ENCODE peak calls at places on chromosomes 13 and 19, in four cellular contexts. One of them, this sample, is unnamed.

GRCh38 chr13:46555722-46556121 is 2.8 kb downstream of the LRCH1 start:
- DNase-seq in RPMI8226: no peak
- DNase-seq in IMR-90: no peak
- DNase-seq in AG04449: no peak
- DNase-seq in this sample: no peak

GRCh38 chr19:11506101-11506555 is 489 bp upstream of the ZNF653 start:
- DNase-seq in IMR-90: no peak
- DNase-seq in AG04449: no peak
- DNase-seq in RPMI8226: peak
- DNase-seq in this sample: no peak

GRCh38 chr13:32314271-32314967 is 744 bp downstream of the ZAR1L start:
- DNase-seq in IMR-90: no peak
- DNase-seq in RPMI8226: no peak
- DNase-seq in AG04449: no peak
- DNase-seq in this sample: no peak

GRCh38 chr19:18478545-18479311 is 40.8 kb upstream of the ISYNA1 start:
- DNase-seq in RPMI8226: peak
- DNase-seq in AG04449: peak
- DNase-seq in IMR-90: peak
- DNase-seq in this sample: no peak

GRCh38 chr13:44865722-44866484 is 123.4 kb downstream of the NUFIP1 start:
- DNase-seq in RPMI8226: no peak
- DNase-seq in AG04449: no peak
- DNase-seq in IMR-90: no peak
- DNase-seq in this sample: no peak

GRCh38 chr19:9937001-9937411 is 691 bp upstream of the OLFM2 start:
- DNase-seq in RPMI8226: no peak
- DNase-seq in IMR-90: no peak
- DNase-seq in AG04449: no peak
- DNase-seq in this sample: no peak

GRCh38 chr13:110593430-110594130 is 21.8 kb upstream of the NAXD start:
- DNase-seq in RPMI8226: peak
- DNase-seq in IMR-90: peak
- DNase-seq in AG04449: no peak
- DNase-seq in this sample: peak

GRCh38 chr13:103036268-103036667 is 29.9 kb downstream of the SLC10A2 start:
- DNase-seq in IMR-90: no peak
- DNase-seq in RPMI8226: no peak
- DNase-seq in AG04449: no peak
- DNase-seq in this sample: no peak

GRCh38 chr19:35592226-35592625 is 6.3 kb downstream of the PMIS2 start:
- DNase-seq in RPMI8226: peak
- DNase-seq in IMR-90: peak
- DNase-seq in AG04449: no peak
- DNase-seq in this sample: no peak

GRCh38 chr13:105655046-105655445 is 880.4 kb downstream of the EFNB2 start:
- DNase-seq in RPMI8226: no peak
- DNase-seq in AG04449: peak
- DNase-seq in IMR-90: peak
- DNase-seq in this sample: no peak

GRCh38 chr19:3276341-3276799 is 51.9 kb downstream of the CELF5 start:
- DNase-seq in AG04449: no peak
- DNase-seq in RPMI8226: peak
- DNase-seq in IMR-90: no peak
- DNase-seq in this sample: no peak

GRCh38 chr13:97220151-97220900 is 1.8 kb upstream of the MBNL2 start:
- DNase-seq in RPMI8226: no peak
- DNase-seq in IMR-90: no peak
- DNase-seq in AG04449: no peak
- DNase-seq in this sample: no peak

GRCh38 chr13:29472317-29472961 is 123.0 kb downstream of the SLC7A1 start:
- DNase-seq in RPMI8226: peak
- DNase-seq in IMR-90: peak
- DNase-seq in AG04449: no peak
- DNase-seq in this sample: peak

GRCh38 chr13:30906411-30906990 is 430 bp downstream of the MEDAG start:
- DNase-seq in AG04449: no peak
- DNase-seq in IMR-90: no peak
- DNase-seq in RPMI8226: no peak
- DNase-seq in this sample: no peak

GRCh38 chr19:47507924-47508553 is 6.8 kb downstream of the NAPA start:
- DNase-seq in AG04449: no peak
- DNase-seq in RPMI8226: no peak
- DNase-seq in IMR-90: no peak
- DNase-seq in this sample: no peak

GRCh38 chr19:655691-656090 is 7.3 kb downstream of the RNF126 start:
- DNase-seq in AG04449: no peak
- DNase-seq in RPMI8226: no peak
- DNase-seq in IMR-90: no peak
- DNase-seq in this sample: no peak

GRCh38 chr13:113034451-113035208 is 65.6 kb downstream of the MCF2L start:
- DNase-seq in RPMI8226: no peak
- DNase-seq in AG04449: no peak
- DNase-seq in IMR-90: peak
- DNase-seq in this sample: no peak

GRCh38 chr13:93397619-93398018 is 171.0 kb downstream of the GPC6 start:
- DNase-seq in RPMI8226: no peak
- DNase-seq in IMR-90: no peak
- DNase-seq in AG04449: no peak
- DNase-seq in this sample: no peak

GRCh38 chr13:77062097-77062496 is 35.1 kb upstream of the FBXL3 start:
- DNase-seq in AG04449: no peak
- DNase-seq in IMR-90: peak
- DNase-seq in RPMI8226: no peak
- DNase-seq in this sample: no peak

GRCh38 chr19:43576479-43576878 is 878 bp downstream of the PINLYP start:
- DNase-seq in RPMI8226: no peak
- DNase-seq in IMR-90: no peak
- DNase-seq in AG04449: no peak
- DNase-seq in this sample: no peak

GRCh38 chr13:97629601-97630272 is 195.8 kb downstream of the RAP2A start:
- DNase-seq in IMR-90: no peak
- DNase-seq in AG04449: no peak
- DNase-seq in RPMI8226: peak
- DNase-seq in this sample: no peak

GRCh38 chr19:5086725-5087439 is 118.0 kb downstream of the KDM4B start:
- DNase-seq in RPMI8226: no peak
- DNase-seq in IMR-90: no peak
- DNase-seq in AG04449: no peak
- DNase-seq in this sample: no peak

GRCh38 chr13:30892966-30893365 is 13.1 kb upstream of the MEDAG start:
- DNase-seq in AG04449: no peak
- DNase-seq in RPMI8226: peak
- DNase-seq in IMR-90: peak
- DNase-seq in this sample: no peak

GRCh38 chr13:94254737-94255136 is 224.7 kb downstream of the DCT start:
- DNase-seq in AG04449: no peak
- DNase-seq in RPMI8226: no peak
- DNase-seq in IMR-90: peak
- DNase-seq in this sample: no peak

GRCh38 chr19:3335431-3336350 is 30.7 kb upstream of the NFIC start:
- DNase-seq in IMR-90: peak
- DNase-seq in RPMI8226: no peak
- DNase-seq in AG04449: no peak
- DNase-seq in this sample: no peak

GRCh38 chr19:49216076-49216475 is 58.5 kb downstream of the TRPM4 start:
- DNase-seq in IMR-90: peak
- DNase-seq in RPMI8226: peak
- DNase-seq in AG04449: no peak
- DNase-seq in this sample: no peak

GRCh38 chr13:43878897-43879322 is 630 bp downstream of the CCDC122 start:
- DNase-seq in AG04449: no peak
- DNase-seq in RPMI8226: peak
- DNase-seq in IMR-90: peak
- DNase-seq in this sample: peak

GRCh38 chr13:20869540-20869939 is 33.0 kb downstream of the XPO4 start:
- DNase-seq in AG04449: no peak
- DNase-seq in IMR-90: peak
- DNase-seq in RPMI8226: no peak
- DNase-seq in this sample: no peak

GRCh38 chr13:109628251-109628699 is 158.1 kb downstream of the IRS2 start:
- DNase-seq in RPMI8226: no peak
- DNase-seq in IMR-90: peak
- DNase-seq in AG04449: peak
- DNase-seq in this sample: no peak

GRCh38 chr13:75798353-75799245 is 162.5 kb downstream of the LMO7 start:
- DNase-seq in RPMI8226: no peak
- DNase-seq in IMR-90: peak
- DNase-seq in AG04449: no peak
- DNase-seq in this sample: no peak

GRCh38 chr13:45015300-45015699 is 26.0 kb downstream of the GPALPP1 start:
- DNase-seq in AG04449: no peak
- DNase-seq in RPMI8226: no peak
- DNase-seq in IMR-90: peak
- DNase-seq in this sample: no peak

GRCh38 chr13:30520571-30520970 is 54.8 kb upstream of the HMGB1 start:
- DNase-seq in IMR-90: peak
- DNase-seq in RPMI8226: no peak
- DNase-seq in AG04449: peak
- DNase-seq in this sample: no peak

GRCh38 chr13:49616688-49617065 is 11.6 kb upstream of the ARL11 start:
- DNase-seq in IMR-90: no peak
- DNase-seq in AG04449: no peak
- DNase-seq in RPMI8226: no peak
- DNase-seq in this sample: no peak

GRCh38 chr19:2166741-2167738 is 3.3 kb downstream of the DOT1L start:
- DNase-seq in IMR-90: peak
- DNase-seq in RPMI8226: no peak
- DNase-seq in AG04449: no peak
- DNase-seq in this sample: no peak

This sample was measured in MM.1S.